ENCODE peak calls at places on chromosomes 4 and X, in seven cellular contexts. F is transverse colon, T is endothelial cell of umbilical vein, P is GM12891, V is A549, A is uterus, R is NB4. Z is an unnamed sample.

GRCh38 chr4:61628727-61629126 is 428.6 kb downstream of the ADGRL3 start:
- DNase-seq in F (no peak), T (no peak), P (no peak), V (no peak), A (no peak), R (no peak), Z (no peak)

GRCh38 chrX:115322375-115322774 is 32.9 kb downstream of the LUZP4 start:
- DNase-seq in F (no peak), T (no peak), P (no peak), V (no peak), A (no peak), R (no peak), Z (no peak)

GRCh38 chr4:126965876-126966275 is 666.9 kb upstream of the INTU start:
- DNase-seq in F (no peak), T (no peak), P (no peak), V (no peak), A (no peak), R (no peak), Z (no peak)

GRCh38 chrX:15686818-15687685 is 22.4 kb upstream of the CLTRN start:
- DNase-seq in F (peak; percentile 60), T (peak; percentile 56), P (no peak), V (peak; percentile 54), A (peak; percentile 31), R (peak; percentile 66), Z (no peak)

GRCh38 chr4:66034671-66035070 is 364.4 kb upstream of the EPHA5 start:
- DNase-seq in F (no peak), T (no peak), P (no peak), V (no peak), A (no peak), R (no peak), Z (no peak)

GRCh38 chr4:169098054-169098896 is 88.2 kb upstream of the CBR4 start:
- DNase-seq in F (no peak), T (peak; percentile 91), P (no peak), V (no peak), A (no peak), R (peak; percentile 75), Z (no peak)

GRCh38 chr4:132587626-132588025 is 561.5 kb upstream of the PCDH10 start:
- DNase-seq in F (no peak), T (peak; percentile 44), P (no peak), V (no peak), A (no peak), R (no peak), Z (no peak)

GRCh38 chrX:153635788-153636668 is 11.0 kb upstream of the DUSP9 start:
- DNase-seq in F (no peak), T (peak; percentile 30), P (no peak), V (peak; percentile 69), A (no peak), R (peak; percentile 73), Z (peak; percentile 77)

GRCh38 chrX:47384502-47384901 is 14.1 kb downstream of the ZNF157 start:
- DNase-seq in F (peak; percentile 73), T (peak; percentile 57), P (peak; percentile 20), V (peak; percentile 69), A (peak; percentile 46), R (peak; percentile 69), Z (peak; percentile 2)

GRCh38 chr4:161829631-161830030 is 334.2 kb downstream of the FSTL5 start:
- DNase-seq in F (no peak), T (no peak), P (no peak), V (no peak), A (no peak), R (no peak), Z (no peak)

GRCh38 chr4:65050786-65051185 is 619.5 kb downstream of the EPHA5 start:
- DNase-seq in F (no peak), T (no peak), P (no peak), V (no peak), A (no peak), R (no peak), Z (no peak)

GRCh38 chr4:173821031-173821430 is 291.0 kb upstream of the HAND2 start:
- DNase-seq in F (no peak), T (no peak), P (no peak), V (no peak), A (no peak), R (no peak), Z (no peak)

GRCh38 chr4:168528131-168528949 is 31.5 kb downstream of the PALLD start:
- DNase-seq in F (no peak), T (no peak), P (no peak), V (peak; percentile 84), A (no peak), R (no peak), Z (no peak)

GRCh38 chr4:98613453-98614075 is 44.8 kb downstream of the TSPAN5 start:
- DNase-seq in F (no peak), T (no peak), P (no peak), V (no peak), A (no peak), R (no peak), Z (no peak)

GRCh38 chr4:67926485-67926884 is 36.8 kb downstream of the TMPRSS11A start:
- DNase-seq in F (no peak), T (no peak), P (no peak), V (no peak), A (no peak), R (no peak), Z (no peak)

GRCh38 chrX:45447995-45448394 is 247.3 kb upstream of the DIPK2B start:
- DNase-seq in F (no peak), T (no peak), P (no peak), V (no peak), A (no peak), R (no peak), Z (no peak)

GRCh38 chrX:10001496-10001895 is 34.3 kb downstream of the CLDN34 start:
- DNase-seq in F (no peak), T (peak; percentile 68), P (no peak), V (no peak), A (no peak), R (no peak), Z (no peak)

GRCh38 chrX:115616943-115617563 is 56.1 kb downstream of the PLS3 start:
- DNase-seq in F (no peak), T (peak; percentile 49), P (peak; percentile 1), V (peak; percentile 85), A (no peak), R (no peak), Z (peak; percentile 17)

DNA sequence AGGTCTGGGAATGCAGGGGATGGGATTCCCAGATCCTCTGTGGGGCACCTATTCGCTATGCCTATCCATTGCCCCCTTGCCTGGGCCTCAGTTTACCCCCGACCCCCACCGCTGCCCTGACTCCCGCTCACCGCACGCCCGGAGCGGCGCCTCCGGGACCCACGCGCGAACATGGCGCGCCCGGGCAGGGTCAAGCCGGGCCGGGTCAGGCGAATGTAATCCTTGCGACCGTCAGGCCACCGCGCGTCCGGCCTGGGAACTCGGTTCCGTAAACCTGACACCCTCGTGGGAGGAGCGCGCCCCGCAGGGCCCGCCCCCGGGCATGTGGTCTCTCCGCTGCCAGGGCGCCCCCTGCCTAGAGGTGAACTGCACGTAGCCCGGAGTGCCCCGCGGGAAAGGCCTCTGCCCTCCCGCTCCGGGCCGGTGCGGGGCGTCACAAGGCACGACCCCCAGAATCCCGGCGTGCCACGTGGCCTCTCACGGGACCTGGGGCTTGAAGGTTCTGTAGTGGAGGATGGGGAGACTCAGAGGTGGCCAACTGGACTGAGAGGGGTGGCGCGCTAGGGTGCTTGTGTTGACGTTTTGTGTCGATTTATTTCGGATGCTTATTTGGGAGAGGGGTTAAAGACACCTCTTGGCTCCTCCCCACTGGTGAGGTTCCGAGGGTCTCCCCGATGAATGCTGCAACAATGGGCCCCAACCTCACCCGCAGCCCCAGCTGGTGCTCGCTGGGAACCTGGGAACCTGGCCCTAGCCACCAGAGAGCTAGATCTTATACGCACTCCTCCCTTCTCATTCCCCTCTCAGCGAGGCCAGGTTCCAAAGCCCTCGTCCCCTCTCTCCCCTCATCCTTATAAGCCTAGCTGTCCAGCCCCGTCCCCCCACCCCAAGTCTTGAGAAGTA is at the start of gene PRICKLE3:
- DNase-seq in F (peak; percentile 88), T (peak; percentile 55), P (peak; percentile 74), V (peak; percentile 84), A (peak; percentile 81), R (peak; percentile 85), Z (no peak)
- TF ChIP-seq POLR2A in F (peak; percentile 69), T (peak; percentile 24), P (peak; percentile 28), V (peak; percentile 56), A (peak; percentile 72), R (peak; percentile 62), Z (peak; percentile 25)

GRCh38 chrX:103549920-103550319 is 30.6 kb upstream of the RAB40A start:
- DNase-seq in F (no peak), T (no peak), P (no peak), V (no peak), A (no peak), R (no peak), Z (no peak)
- TF ChIP-seq POLR2A in F (no peak), T (no peak), P (no peak), V (no peak), A (no peak), R (no peak), Z (no peak)

GRCh38 chr4:3485011-3485881 is 22.1 kb downstream of the DOK7 start:
- DNase-seq in F (peak; percentile 35), T (no peak), P (no peak), V (no peak), A (no peak), R (peak; percentile 89), Z (no peak)

GRCh38 chr4:3482707-3483106 is 19.6 kb downstream of the DOK7 start:
- DNase-seq in F (no peak), T (no peak), P (no peak), V (no peak), A (no peak), R (no peak), Z (no peak)

GRCh38 chr4:3485882-3486555 is 22.9 kb downstream of the DOK7 start:
- DNase-seq in F (no peak), T (no peak), P (no peak), V (no peak), A (no peak), R (no peak), Z (no peak)

GRCh38 chr4:3483471-3483921 is 20.4 kb downstream of the DOK7 start:
- DNase-seq in F (no peak), T (no peak), P (no peak), V (no peak), A (peak; percentile 42), R (no peak), Z (no peak)

GRCh38 chr4:3484057-3484973 is 21.2 kb downstream of the DOK7 start:
- DNase-seq in F (peak; percentile 44), T (no peak), P (no peak), V (peak; percentile 60), A (no peak), R (peak; percentile 68), Z (peak; percentile 81)
- TF ChIP-seq POLR2A in F (no peak), T (no peak), P (no peak), V (no peak), A (no peak), R (no peak), Z (no peak)

DNA sequence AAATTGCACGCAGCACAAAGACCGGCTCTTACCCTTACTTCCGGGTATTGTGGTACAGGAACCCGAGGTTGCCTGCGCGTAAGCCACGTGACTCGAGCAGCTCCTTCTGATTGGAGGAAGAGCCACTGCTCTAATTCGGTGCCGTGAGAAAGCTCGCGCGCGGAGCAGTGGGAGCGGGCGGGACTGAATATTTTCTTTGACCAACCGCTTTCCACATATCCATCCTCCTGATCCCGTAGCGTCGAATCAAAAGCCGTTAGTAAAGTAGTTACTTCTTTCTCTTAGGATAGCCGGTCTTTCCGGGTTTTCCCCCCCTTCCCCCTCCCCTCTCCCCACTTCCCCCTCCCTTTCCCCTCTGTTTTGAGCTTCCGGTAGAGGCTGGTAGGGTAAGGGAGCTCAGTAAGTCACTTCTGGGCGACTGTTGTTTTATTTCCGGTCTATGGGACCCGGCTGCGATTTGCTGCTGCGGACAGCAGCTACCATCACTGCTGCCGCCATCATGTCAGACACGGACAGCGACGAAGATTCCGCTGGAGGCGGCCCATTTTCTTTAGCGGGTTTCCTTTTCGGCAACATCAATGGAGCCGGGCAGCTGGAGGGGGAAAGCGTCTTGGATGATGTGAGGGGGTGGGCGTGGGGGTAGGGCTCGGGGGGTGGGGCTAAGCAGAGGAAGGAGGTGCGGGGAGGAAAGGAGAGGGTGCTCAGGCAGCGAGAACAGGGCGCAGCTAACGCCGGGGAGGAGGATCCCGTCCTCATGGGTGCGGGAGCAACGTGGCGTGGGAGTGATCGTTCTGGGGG is at the start of gene TAF1:
- DNase-seq in F (peak; percentile 95), T (peak; percentile 98), P (peak; percentile 51), V (peak; percentile 98), A (peak; percentile 91), R (peak; percentile 97), Z (peak; percentile 86)
- TF ChIP-seq POLR2A in F (peak; percentile 90), T (peak; percentile 70), P (no peak), V (peak; percentile 82), A (peak; percentile 56), R (peak; percentile 50), Z (peak; percentile 63)